ENCODE peak calls at places on chromosomes 6 and 20, in eight cellular contexts. Q, C, H, N, E, O, Y and Z are unnamed samples.

GRCh38 chr6:135083992-135084915 is 29.6 kb upstream of the HBS1L start:
- DNase-seq in Y (no peak), O (no peak), C (no peak), H (no peak), N (no peak), E (no peak), Q (no peak), Z (no peak)

GRCh38 chr6:36851149-36851614 is 11.9 kb upstream of the CPNE5 start:
- DNase-seq in N (peak), O (no peak), E (peak), Y (peak), Q (no peak), C (peak), H (no peak), Z (peak)

GRCh38 chr6:104281370-104281769 is 578.3 kb downstream of the HACE1 start:
- DNase-seq in C (no peak), Y (peak), Q (no peak), H (no peak), E (no peak), N (peak), O (no peak), Z (no peak)

GRCh38 chr6:169969372-169970099 is 218.1 kb downstream of the ERMARD start:
- DNase-seq in Q (peak), E (no peak), N (no peak), H (no peak), O (no peak), Y (no peak), C (no peak), Z (no peak)

GRCh38 chr6:15322781-15323536 is 77.1 kb downstream of the JARID2 start:
- DNase-seq in C (no peak), H (no peak), Q (no peak), E (no peak), Y (peak), O (no peak), N (no peak), Z (no peak)

GRCh38 chr6:159267165-159267564 is 98.0 kb downstream of the FNDC1 start:
- DNase-seq in C (no peak), H (no peak), Y (peak), E (no peak), N (peak), Q (no peak), O (no peak), Z (no peak)

GRCh38 chr6:511488-512137 is 120.1 kb downstream of the IRF4 start:
- DNase-seq in Q (no peak), N (no peak), H (no peak), C (no peak), O (no peak), Y (no peak), E (no peak), Z (no peak)

GRCh38 chr20:373171-373890 is 7.2 kb upstream of the TRIB3 start:
- DNase-seq in Y (no peak), E (no peak), C (no peak), N (peak), H (no peak), O (no peak), Q (peak), Z (no peak)

GRCh38 chr6:123802697-123803455 is 789 bp upstream of the NKAIN2 start:
- DNase-seq in Q (peak), H (peak), C (peak), E (peak), N (peak), O (no peak), Y (peak), Z (peak)

GRCh38 chr6:107822154-107823046 is 1.7 kb downstream of the SCML4 start:
- DNase-seq in E (no peak), C (peak), O (peak), N (no peak), Y (no peak), H (no peak), Q (no peak), Z (peak)

GRCh38 chr6:154039231-154039842 is at the start of gene OPRM1:
- DNase-seq in C (no peak), E (no peak), Q (peak), Y (no peak), H (no peak), N (peak), O (no peak), Z (no peak)

GRCh38 chr6:148532698-148533097 is 190.1 kb downstream of the SASH1 start:
- DNase-seq in Q (no peak), O (no peak), E (no peak), N (no peak), C (no peak), H (no peak), Y (no peak), Z (no peak)

GRCh38 chr6:112202639-112203341 is 51.6 kb downstream of the LAMA4 start:
- DNase-seq in C (no peak), H (no peak), O (no peak), N (no peak), Y (no peak), Q (no peak), E (no peak), Z (no peak)

GRCh38 chr20:61322151-61322860 is 70.2 kb downstream of the CDH4 start:
- DNase-seq in Y (no peak), C (no peak), E (no peak), Q (no peak), N (no peak), O (no peak), H (no peak), Z (no peak)

GRCh38 chr6:142377112-142377848 is 75.5 kb downstream of the ADGRG6 start:
- DNase-seq in E (peak), Q (peak), C (no peak), N (peak), H (no peak), Y (peak), O (no peak), Z (no peak)

GRCh38 chr20:9400371-9401025 is 113.9 kb upstream of the LAMP5 start:
- DNase-seq in Q (no peak), E (no peak), O (no peak), H (no peak), N (no peak), Y (no peak), C (no peak), Z (no peak)

GRCh38 chr20:9555781-9556180 is 41.4 kb downstream of the LAMP5 start:
- DNase-seq in H (no peak), E (no peak), C (no peak), Q (no peak), O (no peak), N (no peak), Y (no peak), Z (no peak)

GRCh38 chr6:31821301-31822037 is 6.1 kb upstream of the HSPA1B start:
- DNase-seq in C (no peak), Y (peak), Q (peak), O (peak), E (peak), H (no peak), N (peak), Z (peak)

GRCh38 chr20:11976966-11977365 is 59.3 kb downstream of the BTBD3 start:
- DNase-seq in Q (no peak), Y (no peak), C (no peak), E (no peak), O (no peak), N (no peak), H (no peak), Z (no peak)

GRCh38 chr20:57342829-57343228 is 8.2 kb upstream of the RAE1 start:
- DNase-seq in Y (no peak), C (no peak), H (no peak), E (no peak), N (no peak), Q (no peak), O (no peak), Z (no peak)

GRCh38 chr6:157695301-157696030 is 127.6 kb upstream of the SNX9 start:
- DNase-seq in O (no peak), Q (no peak), N (no peak), Y (no peak), E (no peak), C (no peak), H (no peak), Z (no peak)

GRCh38 chr6:85797993-85798392 is 155.3 kb upstream of the SYNCRIP start:
- DNase-seq in E (no peak), H (no peak), Q (no peak), Y (peak), N (no peak), C (no peak), O (no peak), Z (no peak)

GRCh38 chr6:108174371-108175175 is 8.8 kb downstream of the NR2E1 start:
- DNase-seq in Y (no peak), E (no peak), Q (no peak), H (no peak), C (no peak), N (peak), O (no peak), Z (no peak)